ENCODE peak calls at places on chromosomes 1 and 21, in seven cellular contexts. R is WTC11; I is AG09319; C is heart left ventricle; F is fibroblast of pulmonary artery; W is ureter; L is activated T-cell treated with anti-CD3 and anti-CD28 coated beads, Interleukin-2, amount 50 U/mL, for 1 hour. Z is an unnamed sample.

GRCh38 chr1:9592510-9593075 is 3.9 kb downstream of the TMEM201 start:
- DNase-seq in W (no peak), R (no peak), I (no peak), L (no peak), F (no peak), C (no peak), Z (no peak)

GRCh38 chr21:15848632-15849031 is 118.8 kb downstream of the USP25 start:
- DNase-seq in W (no peak), C (no peak), F (peak), R (no peak), I (no peak), L (no peak), Z (no peak)

GRCh38 chr21:45891388-45892155 is 90.0 kb upstream of the COL6A1 start:
- DNase-seq in R (no peak), C (peak), L (no peak), I (no peak), F (no peak), W (no peak), Z (no peak)

GRCh38 chr1:3869751-3870301 is 12.6 kb downstream of the DFFB start:
- DNase-seq in R (no peak), C (no peak), W (no peak), I (no peak), L (no peak), F (peak), Z (peak)

GRCh38 chr1:187157115-187157514 is 328.4 kb downstream of the PLA2G4A start:
- DNase-seq in R (no peak), F (no peak), L (no peak), W (no peak), C (no peak), I (no peak), Z (no peak)

GRCh38 chr1:12424793-12425192 is 193.2 kb downstream of the DHRS3 start:
- DNase-seq in F (no peak), W (no peak), L (no peak), C (no peak), R (no peak), I (no peak), Z (no peak)

GRCh38 chr1:111484391-111484790 is 10.6 kb downstream of the C1orf162 start:
- DNase-seq in L (no peak), R (no peak), F (no peak), C (no peak), I (no peak), W (no peak), Z (no peak)

GRCh38 chr1:156740679-156741612 is at the start of gene MRPL24:
- DNase-seq in C (peak), F (peak), W (peak), R (peak), L (peak), I (peak), Z (peak)

GRCh38 chr1:32900956-32901822 is at the start of gene TMEM54:
- DNase-seq in C (peak), W (peak), R (peak), F (no peak), I (no peak), L (no peak), Z (no peak)

GRCh38 chr1:110774398-110774797 is 98.5 kb upstream of the CD53 start:
- DNase-seq in R (no peak), L (no peak), I (no peak), C (no peak), W (no peak), F (no peak), Z (no peak)

Z was measured in left lobe of liver.